ENCODE peak calls at places on chromosomes 6 and 20, in four cellular contexts. One of them, this sample, is unnamed.

GRCh38 chr20:49570828-49571552 is 3.1 kb upstream of the PTGIS start:
- DNase-seq in stomach: no peak
- DNase-seq in hepatocyte: no peak
- DNase-seq in IMR-90: peak; percentile 54
- DNase-seq in this sample: no peak

GRCh38 chr6:150492507-150492906 is 107.2 kb upstream of the PLEKHG1 start:
- DNase-seq in stomach: no peak
- DNase-seq in IMR-90: no peak
- DNase-seq in hepatocyte: no peak
- DNase-seq in this sample: no peak

GRCh38 chr6:124056884-124057283 is 253.2 kb downstream of the NKAIN2 start:
- DNase-seq in IMR-90: no peak
- DNase-seq in hepatocyte: no peak
- DNase-seq in stomach: no peak
- DNase-seq in this sample: no peak

GRCh38 chr6:35089935-35090505 is 51.1 kb downstream of the TCP11 start:
- DNase-seq in stomach: peak; percentile 17
- DNase-seq in hepatocyte: peak; percentile 32
- DNase-seq in IMR-90: peak; percentile 83
- DNase-seq in this sample: no peak

GRCh38 chr6:46521464-46521971 is 30.3 kb upstream of the RCAN2 start:
- DNase-seq in IMR-90: peak; percentile 15
- DNase-seq in hepatocyte: no peak
- DNase-seq in stomach: no peak
- DNase-seq in this sample: no peak

GRCh38 chr20:21527908-21528307 is 14.0 kb upstream of the NKX2-2 start:
- DNase-seq in IMR-90: no peak
- DNase-seq in hepatocyte: no peak
- DNase-seq in stomach: no peak
- DNase-seq in this sample: no peak

GRCh38 chr20:64104667-64105451 is 2.5 kb downstream of the NPBWR2 start:
- DNase-seq in stomach: no peak
- DNase-seq in IMR-90: no peak
- DNase-seq in hepatocyte: no peak
- DNase-seq in this sample: peak; percentile 6

GRCh38 chr6:149182262-149182661 is 135.2 kb upstream of the TAB2 start:
- DNase-seq in IMR-90: no peak
- DNase-seq in hepatocyte: no peak
- DNase-seq in stomach: no peak
- DNase-seq in this sample: no peak

GRCh38 chr6:159819098-159819497 is 19.0 kb downstream of the PNLDC1 start:
- DNase-seq in stomach: no peak
- DNase-seq in IMR-90: no peak
- DNase-seq in hepatocyte: no peak
- DNase-seq in this sample: no peak

GRCh38 chr6:161068296-161068695 is 76.7 kb downstream of the MAP3K4 start:
- DNase-seq in hepatocyte: no peak
- DNase-seq in IMR-90: no peak
- DNase-seq in stomach: no peak
- DNase-seq in this sample: no peak

GRCh38 chr6:137095093-137095492 is 50.3 kb upstream of the IL20RA start:
- DNase-seq in IMR-90: no peak
- DNase-seq in stomach: no peak
- DNase-seq in hepatocyte: no peak
- DNase-seq in this sample: no peak

GRCh38 chr6:3899970-3900439 is 50.8 kb downstream of the FAM50B start:
- DNase-seq in IMR-90: no peak
- DNase-seq in hepatocyte: no peak
- DNase-seq in stomach: peak; percentile 56
- DNase-seq in this sample: no peak

GRCh38 chr6:101777646-101778045 is 384.1 kb downstream of the GRIK2 start:
- DNase-seq in stomach: no peak
- DNase-seq in hepatocyte: no peak
- DNase-seq in IMR-90: no peak
- DNase-seq in this sample: no peak

GRCh38 chr6:137416376-137417109 is 77.7 kb downstream of the OLIG3 start:
- DNase-seq in IMR-90: peak; percentile 28
- DNase-seq in stomach: no peak
- DNase-seq in hepatocyte: peak; percentile 20
- DNase-seq in this sample: no peak

GRCh38 chr6:90008189-90008907 is 114.1 kb downstream of the GJA10 start:
- DNase-seq in stomach: no peak
- DNase-seq in IMR-90: no peak
- DNase-seq in hepatocyte: no peak
- DNase-seq in this sample: no peak

GRCh38 chr20:25314497-25315417 is 66.9 kb downstream of the PYGB start:
- DNase-seq in stomach: peak; percentile 11
- DNase-seq in hepatocyte: no peak
- DNase-seq in IMR-90: no peak
- DNase-seq in this sample: no peak

GRCh38 chr6:108712946-108713345 is 135.3 kb upstream of the ARMC2 start:
- DNase-seq in IMR-90: no peak
- DNase-seq in stomach: peak; percentile 66
- DNase-seq in hepatocyte: no peak
- DNase-seq in this sample: no peak

GRCh38 chr6:112502348-112503130 is 155.4 kb downstream of the RFPL4B start:
- DNase-seq in hepatocyte: peak; percentile 4
- DNase-seq in IMR-90: peak; percentile 41
- DNase-seq in stomach: no peak
- DNase-seq in this sample: no peak

GRCh38 chr20:49976542-49976941 is 6.2 kb upstream of the SNAI1 start:
- DNase-seq in IMR-90: peak; percentile 75
- DNase-seq in hepatocyte: no peak
- DNase-seq in stomach: no peak
- DNase-seq in this sample: no peak

GRCh38 chr6:16327777-16328325 is 89.5 kb downstream of the GMPR start:
- DNase-seq in stomach: no peak
- DNase-seq in IMR-90: no peak
- DNase-seq in hepatocyte: no peak
- DNase-seq in this sample: no peak

GRCh38 chr20:61954276-61955021 is 111.2 kb downstream of the TAF4 start:
- DNase-seq in IMR-90: no peak
- DNase-seq in stomach: no peak
- DNase-seq in hepatocyte: no peak
- DNase-seq in this sample: no peak

GRCh38 chr6:35973670-35974222 is 50.7 kb downstream of the SLC26A8 start:
- DNase-seq in stomach: peak; percentile 31
- DNase-seq in hepatocyte: peak; percentile 78
- DNase-seq in IMR-90: no peak
- DNase-seq in this sample: no peak

GRCh38 chr6:157013649-157014365 is 236.6 kb downstream of the ARID1B start:
- DNase-seq in hepatocyte: peak; percentile 23
- DNase-seq in stomach: no peak
- DNase-seq in IMR-90: no peak
- DNase-seq in this sample: no peak

GRCh38 chr6:90463359-90463758 is 123.5 kb downstream of the MAP3K7 start:
- DNase-seq in IMR-90: no peak
- DNase-seq in hepatocyte: no peak
- DNase-seq in stomach: no peak
- DNase-seq in this sample: peak; percentile 50

GRCh38 chr6:52975580-52975979 is 19.5 kb downstream of the GSTA4 start:
- DNase-seq in stomach: no peak
- DNase-seq in hepatocyte: no peak
- DNase-seq in IMR-90: peak; percentile 29
- DNase-seq in this sample: no peak

GRCh38 chr6:82298012-82298411 is 50.5 kb upstream of the IBTK start:
- DNase-seq in IMR-90: peak; percentile 46
- DNase-seq in stomach: no peak
- DNase-seq in hepatocyte: peak; percentile 44
- DNase-seq in this sample: no peak

GRCh38 chr6:132934496-132934895 is 120.1 kb downstream of the RPS12 start:
- DNase-seq in stomach: no peak
- DNase-seq in IMR-90: no peak
- DNase-seq in hepatocyte: no peak
- DNase-seq in this sample: no peak

GRCh38 chr6:69945192-69945591 is 78.8 kb downstream of the COL19A1 start:
- DNase-seq in IMR-90: no peak
- DNase-seq in hepatocyte: no peak
- DNase-seq in stomach: no peak
- DNase-seq in this sample: no peak

GRCh38 chr6:149925974-149926777 is 3.3 kb upstream of the RAET1G start:
- DNase-seq in IMR-90: peak; percentile 66
- DNase-seq in hepatocyte: peak; percentile 92
- DNase-seq in stomach: peak; percentile 92
- DNase-seq in this sample: peak; percentile 56

GRCh38 chr6:41780623-41781301 is at the start of gene PRICKLE4:
- DNase-seq in stomach: peak; percentile 81
- DNase-seq in hepatocyte: peak; percentile 52
- DNase-seq in IMR-90: no peak
- DNase-seq in this sample: no peak

GRCh38 chr6:11315743-11316437 is 83.4 kb upstream of the NEDD9 start:
- DNase-seq in IMR-90: peak; percentile 93
- DNase-seq in stomach: no peak
- DNase-seq in hepatocyte: peak; percentile 75
- DNase-seq in this sample: no peak

GRCh38 chr6:11320914-11321549 is 88.6 kb upstream of the NEDD9 start:
- DNase-seq in hepatocyte: no peak
- DNase-seq in stomach: no peak
- DNase-seq in IMR-90: no peak
- DNase-seq in this sample: no peak

GRCh38 chr6:11322252-11322885 is 89.9 kb upstream of the NEDD9 start:
- DNase-seq in IMR-90: no peak
- DNase-seq in hepatocyte: no peak
- DNase-seq in stomach: no peak
- DNase-seq in this sample: no peak

GRCh38 chr6:11318835-11319813 is 86.7 kb upstream of the NEDD9 start:
- DNase-seq in hepatocyte: no peak
- DNase-seq in stomach: no peak
- DNase-seq in IMR-90: no peak
- DNase-seq in this sample: no peak

GRCh38 chr6:11317885-11318771 is 85.7 kb upstream of the NEDD9 start:
- DNase-seq in hepatocyte: peak; percentile 91
- DNase-seq in IMR-90: peak; percentile 98
- DNase-seq in stomach: peak; percentile 64
- DNase-seq in this sample: peak; percentile 53
- H3K27ac ChIP-seq in hepatocyte: peak overlapping the region; percentile 91
- H3K27ac ChIP-seq in IMR-90: peak overlapping the region; percentile 25
- H3K27ac ChIP-seq in stomach: peak overlapping the region; percentile 49
- H3K27ac ChIP-seq in this sample: no peak overlapping the region

GRCh38 chr20:9514461-9515210 is at the start of gene LAMP5:
- DNase-seq in IMR-90: peak; percentile 29
- DNase-seq in hepatocyte: peak; percentile 62
- DNase-seq in stomach: no peak
- DNase-seq in this sample: no peak

GRCh38 chr20:9516658-9516987 is 2.2 kb downstream of the LAMP5 start:
- DNase-seq in hepatocyte: no peak
- DNase-seq in stomach: no peak
- DNase-seq in IMR-90: no peak
- DNase-seq in this sample: no peak

GRCh38 chr20:9515761-9516657 is 1.6 kb downstream of the LAMP5 start:
- DNase-seq in stomach: no peak
- DNase-seq in IMR-90: no peak
- DNase-seq in hepatocyte: no peak
- DNase-seq in this sample: no peak

GRCh38 chr20:9514072-9514460 is 324 bp upstream of the LAMP5 start:
- DNase-seq in stomach: no peak
- DNase-seq in IMR-90: no peak
- DNase-seq in hepatocyte: no peak
- DNase-seq in this sample: no peak

DNA sequence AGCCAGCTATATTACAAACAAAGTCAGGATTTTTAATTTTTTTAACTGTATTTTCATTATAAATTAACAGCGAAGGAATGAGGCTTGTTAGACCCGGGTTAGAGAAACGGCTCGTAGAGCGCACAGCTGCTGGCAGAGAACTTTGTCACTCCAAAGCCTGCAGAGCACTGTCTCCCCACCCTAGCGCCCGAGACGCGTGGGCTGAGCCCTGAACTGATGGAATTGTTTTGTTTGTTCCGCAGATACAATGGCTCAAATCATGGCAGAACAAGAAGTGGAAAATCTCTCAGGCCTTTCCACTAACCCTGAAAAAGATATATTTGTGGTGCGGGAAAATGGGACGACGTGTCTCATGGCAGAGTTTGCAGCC is 806 bp downstream of the LAMP5 start:
- DNase-seq in hepatocyte: no peak
- DNase-seq in stomach: no peak
- DNase-seq in IMR-90: no peak
- DNase-seq in this sample: no peak
- H3K4me3 ChIP-seq in hepatocyte: no peak overlapping the region
- H3K4me3 ChIP-seq in stomach: peak overlapping the region; percentile 36
- H3K4me3 ChIP-seq in IMR-90: no peak overlapping the region
- H3K4me3 ChIP-seq in this sample: no peak overlapping the region

GRCh38 chr6:116384727-116385461 is 14.1 kb downstream of the DSE start:
- DNase-seq in stomach: no peak
- DNase-seq in IMR-90: no peak
- DNase-seq in hepatocyte: no peak
- DNase-seq in this sample: no peak
- H3K4me1 ChIP-seq in stomach: peaks cover 43% of the 10 kb centered on the region
- H3K4me1 ChIP-seq in IMR-90: peaks cover 22% of the 10 kb centered on the region
- H3K4me1 ChIP-seq in hepatocyte: peaks cover 26% of the 10 kb centered on the region
- H3K4me1 ChIP-seq in this sample: no peaks in the 10 kb centered on the region

GRCh38 chr20:5003626-5004025 is 2.3 kb upstream of the SLC23A2 start:
- DNase-seq in IMR-90: no peak
- DNase-seq in stomach: no peak
- DNase-seq in hepatocyte: no peak
- DNase-seq in this sample: no peak

GRCh38 chr20:5001174-5002076 is at the start of gene SLC23A2:
- DNase-seq in IMR-90: no peak
- DNase-seq in stomach: peak; percentile 61
- DNase-seq in hepatocyte: peak; percentile 71
- DNase-seq in this sample: peak; percentile 49

GRCh38 chr20:5000263-5001173 is 792 bp downstream of the SLC23A2 start:
- DNase-seq in hepatocyte: peak; percentile 34
- DNase-seq in IMR-90: peak; percentile 18
- DNase-seq in stomach: peak; percentile 26
- DNase-seq in this sample: peak; percentile 16

GRCh38 chr20:4999788-5000187 is 1.5 kb downstream of the SLC23A2 start:
- DNase-seq in hepatocyte: no peak
- DNase-seq in IMR-90: no peak
- DNase-seq in stomach: no peak
- DNase-seq in this sample: no peak

DNA sequence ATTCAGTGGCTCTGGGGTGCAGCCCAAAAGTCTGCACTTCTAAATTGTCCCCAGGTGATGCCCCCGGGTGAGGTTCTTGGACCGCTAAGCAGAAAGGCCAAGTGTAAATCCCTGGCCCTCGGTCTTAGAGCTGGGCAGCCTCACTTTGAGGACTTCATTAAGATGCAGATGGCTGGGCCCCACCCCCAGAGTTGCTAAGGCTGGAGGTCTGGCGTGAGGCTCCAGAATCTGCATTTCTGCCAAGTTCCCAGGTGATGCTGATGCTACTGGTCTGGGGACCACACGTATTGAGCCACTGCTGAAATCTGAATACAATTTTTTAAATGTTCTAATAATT is 735 bp upstream of the SLC23A2 start:
- DNase-seq in stomach: no peak
- DNase-seq in hepatocyte: no peak
- DNase-seq in IMR-90: no peak
- DNase-seq in this sample: no peak
- H3K27ac ChIP-seq in stomach: no peak overlapping the region
- H3K27ac ChIP-seq in hepatocyte: no peak overlapping the region
- H3K27ac ChIP-seq in IMR-90: no peak overlapping the region
- H3K27ac ChIP-seq in this sample: peak overlapping the region; percentile 75